ENCODE peak calls at places on chromosomes 13 and 19, in five cellular contexts. J is AG04450, I is mammary epithelial cell, Y is adrenal gland, O is NCI-H82. A is an unnamed sample.

GRCh38 chr19:13146763-13147563 is 3.2 kb downstream of the STX10 start:
- DNase-seq in Y (peak; percentile 56), O (no peak), J (no peak), I (no peak), A (no peak)

GRCh38 chr19:37227996-37228395 is 10.0 kb downstream of the ZNF383 start:
- DNase-seq in O (peak; percentile 54), I (no peak), J (no peak), Y (no peak), A (no peak)

GRCh38 chr19:52889931-52890330 is 7.5 kb downstream of the ZNF320 start:
- DNase-seq in J (no peak), I (no peak), O (no peak), Y (no peak), A (no peak)

GRCh38 chr13:33745370-33746324 is 72.3 kb upstream of the RFC3 start:
- DNase-seq in Y (no peak), J (no peak), I (no peak), O (no peak), A (no peak)

GRCh38 chr19:51944798-51945552 is 17.7 kb downstream of the ZNF613 start:
- DNase-seq in Y (no peak), I (no peak), J (no peak), O (no peak), A (no peak)

GRCh38 chr13:97295279-97296182 is 73.4 kb downstream of the MBNL2 start:
- DNase-seq in I (peak; percentile 88), J (peak; percentile 26), Y (no peak), O (peak; percentile 32), A (no peak)

GRCh38 chr13:18996221-18996620 is 185.4 kb downstream of the TUBA3C start:
- DNase-seq in O (no peak), Y (no peak), I (no peak), J (no peak), A (no peak)

GRCh38 chr19:16369664-16370576 is 45.3 kb downstream of the KLF2 start:
- DNase-seq in J (no peak), I (no peak), Y (no peak), O (no peak), A (no peak)

GRCh38 chr19:41276231-41276630 is 12.1 kb downstream of the HNRNPUL1 start:
- DNase-seq in O (no peak), J (no peak), I (no peak), Y (no peak), A (no peak)

GRCh38 chr13:99355267-99356215 is 48.3 kb upstream of the GPR183 start:
- DNase-seq in O (no peak), Y (no peak), I (no peak), J (no peak), A (no peak)

GRCh38 chr13:94550030-94550738 is 45.8 kb downstream of the TGDS start:
- DNase-seq in O (peak; percentile 85), Y (peak; percentile 53), J (peak; percentile 7), I (no peak), A (no peak)

GRCh38 chr13:73268306-73268705 is 209.5 kb downstream of the KLF5 start:
- DNase-seq in O (peak; percentile 45), Y (no peak), I (peak; percentile 87), J (no peak), A (no peak)

GRCh38 chr19:38285567-38285966 is 18.5 kb upstream of the C19orf33 start:
- DNase-seq in J (no peak), Y (no peak), I (no peak), O (no peak), A (no peak)

GRCh38 chr13:19618925-19619324 is 14.5 kb upstream of the MPHOSPH8 start:
- DNase-seq in Y (no peak), I (no peak), J (no peak), O (peak; percentile 66), A (no peak)

GRCh38 chr19:33722456-33723239 is 74.0 kb upstream of the KCTD15 start:
- DNase-seq in J (no peak), Y (no peak), I (no peak), O (no peak), A (no peak)

GRCh38 chr13:29922896-29923295 is 72.5 kb upstream of the UBL3 start:
- DNase-seq in Y (no peak), O (no peak), J (no peak), I (peak; percentile 60), A (no peak)

GRCh38 chr19:51668167-51668566 is 21.5 kb upstream of the SIGLEC14 start:
- DNase-seq in O (no peak), I (no peak), Y (no peak), J (no peak), A (no peak)

GRCh38 chr19:34502582-34503545 is 21.3 kb downstream of the WTIP start:
- DNase-seq in O (no peak), I (no peak), Y (no peak), J (no peak), A (no peak)

GRCh38 chr19:10911579-10912363 is 16.7 kb downstream of the YIPF2 start:
- DNase-seq in J (no peak), Y (no peak), O (no peak), I (no peak), A (no peak)

GRCh38 chr19:41994521-41994971 is 516 bp upstream of the ATP1A3 start:
- DNase-seq in I (no peak), O (peak; percentile 76), Y (no peak), J (no peak), A (no peak)

GRCh38 chr13:110403315-110403714 is 96.2 kb downstream of the COL4A2 start:
- DNase-seq in Y (no peak), J (peak; percentile 44), O (no peak), I (no peak), A (no peak)

GRCh38 chr13:31246918-31247317 is 47.1 kb downstream of the B3GLCT start:
- DNase-seq in J (no peak), O (no peak), Y (no peak), I (no peak), A (no peak)

GRCh38 chr19:3389876-3390361 is 23.5 kb downstream of the NFIC start:
- DNase-seq in O (no peak), J (no peak), I (no peak), Y (peak; percentile 63), A (peak; percentile 57)

GRCh38 chr19:40337107-40337506 is 11.1 kb downstream of the C19orf47 start:
- DNase-seq in O (no peak), I (no peak), Y (no peak), J (no peak), A (no peak)

GRCh38 chr19:50994129-50994528 is 7.3 kb downstream of the KLK8 start:
- DNase-seq in I (peak; percentile 61), Y (no peak), J (no peak), O (peak; percentile 9), A (no peak)

GRCh38 chr13:75151081-75151643 is 330.8 kb downstream of the TBC1D4 start:
- DNase-seq in O (no peak), J (peak; percentile 13), Y (no peak), I (no peak), A (no peak)